ENCODE peak calls at places on chromosomes 16 and 17, in eight cellular contexts. S, K, C, V, H, E, O and Y are unnamed samples. For H3K4me1, the result is how much of the 10 kb centered on the place peaks cover.

GRCh38 chr17:44095647-44096496 is 25.3 kb downstream of the G6PC3 start:
- DNase-seq in S (peak), K (peak), C (peak), V (no peak), H (no peak), E (peak), O (peak), Y (peak)

GRCh38 chr17:63434951-63435571 is 11.0 kb downstream of the CYB561 start:
- DNase-seq in S (no peak), K (peak), C (peak), V (peak), H (peak), E (peak), O (peak), Y (peak)

GRCh38 chr17:31702040-31702439 is 157.0 kb downstream of the COPRS start:
- DNase-seq in S (no peak), K (no peak), C (no peak), V (no peak), H (no peak), E (no peak), O (no peak), Y (no peak)

GRCh38 chr16:70573451-70574121 is 50.0 kb downstream of the SF3B3 start:
- DNase-seq in S (peak), K (peak), C (peak), V (no peak), H (no peak), E (peak), O (peak), Y (no peak)

GRCh38 chr17:3558603-3559269 is 1.1 kb upstream of the TRPV3 start:
- DNase-seq in S (peak), K (no peak), C (no peak), V (no peak), H (no peak), E (peak), O (peak), Y (no peak)

GRCh38 chr17:70006159-70006558 is 68.9 kb upstream of the KCNJ16 start:
- DNase-seq in S (peak), K (no peak), C (no peak), V (no peak), H (no peak), E (no peak), O (peak), Y (no peak)

GRCh38 chr17:66619196-66619595 is 215.7 kb upstream of the CACNG5 start:
- DNase-seq in S (no peak), K (no peak), C (no peak), V (no peak), H (no peak), E (no peak), O (no peak), Y (no peak)

GRCh38 chr17:49061524-49061943 is 64.3 kb downstream of the IGF2BP1 start:
- DNase-seq in S (peak), K (no peak), C (no peak), V (no peak), H (no peak), E (no peak), O (peak), Y (no peak)

GRCh38 chr17:41784207-41784744 is 2.2 kb downstream of the JUP start:
- DNase-seq in S (peak), K (no peak), C (peak), V (no peak), H (no peak), E (no peak), O (peak), Y (no peak)

GRCh38 chr17:50562266-50563094 is 2.0 kb downstream of the CACNA1G start:
- DNase-seq in S (no peak), K (no peak), C (no peak), V (no peak), H (no peak), E (no peak), O (peak), Y (no peak)

GRCh38 chr17:66152756-66153155 is 39.2 kb downstream of the CEP112 start:
- DNase-seq in S (peak), K (no peak), C (no peak), V (no peak), H (no peak), E (no peak), O (peak), Y (no peak)

GRCh38 chr17:76565728-76566612 is 19.7 kb downstream of the ST6GALNAC2 start:
- DNase-seq in S (no peak), K (no peak), C (peak), V (no peak), H (no peak), E (no peak), O (peak), Y (no peak)
- H3K4me1 ChIP-seq in S (under half), K (under half), C (under half), V (under half), H (under half), E (under half), O (under half), Y (under half)

GRCh38 chr17:7561589-7562207 is at the start of gene SENP3:
- DNase-seq in S (peak), K (peak), C (peak), V (peak), H (peak), E (peak), O (peak), Y (peak)
- H3K4me3 ChIP-seq in S (peak), K (peak), C (peak), V (peak), H (peak), E (peak), O (peak), Y (peak)

GRCh38 chr17:81574643-81574956 is 22.4 kb upstream of the FAAP100 start:
- DNase-seq in S (no peak), K (no peak), C (peak), V (no peak), H (no peak), E (no peak), O (no peak), Y (no peak)
- H3K4me1 ChIP-seq in S (under half), K (under half), C (under half), V (under half), H (under half), E (under half), O (under half), Y (under half)

DNA sequence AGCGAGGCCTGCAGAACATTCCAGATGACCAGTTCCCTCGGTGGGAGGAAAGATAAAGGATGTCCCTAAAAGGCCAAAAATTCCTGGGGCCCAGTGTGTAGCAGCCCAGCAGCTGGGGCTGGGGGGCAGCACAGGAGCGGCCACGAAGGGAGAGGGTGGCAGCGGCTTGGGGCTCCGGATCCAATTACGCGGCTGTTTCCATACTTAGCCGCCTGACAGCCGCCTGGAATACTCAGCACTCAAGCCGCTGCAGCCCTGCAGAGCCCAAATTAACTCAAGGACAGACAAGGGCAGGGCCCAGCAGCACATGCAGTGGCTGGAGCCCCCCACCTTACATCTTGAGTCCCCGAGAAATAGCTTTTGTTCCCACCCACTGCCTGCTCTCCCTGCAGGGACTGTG is 1.3 kb downstream of the SRL start:
- DNase-seq in S (no peak), K (no peak), C (peak), V (no peak), H (no peak), E (no peak), O (no peak), Y (no peak)
- H3K4me3 ChIP-seq in S (no peak), K (no peak), C (peak), V (no peak), H (no peak), E (no peak), O (no peak), Y (no peak)

DNA sequence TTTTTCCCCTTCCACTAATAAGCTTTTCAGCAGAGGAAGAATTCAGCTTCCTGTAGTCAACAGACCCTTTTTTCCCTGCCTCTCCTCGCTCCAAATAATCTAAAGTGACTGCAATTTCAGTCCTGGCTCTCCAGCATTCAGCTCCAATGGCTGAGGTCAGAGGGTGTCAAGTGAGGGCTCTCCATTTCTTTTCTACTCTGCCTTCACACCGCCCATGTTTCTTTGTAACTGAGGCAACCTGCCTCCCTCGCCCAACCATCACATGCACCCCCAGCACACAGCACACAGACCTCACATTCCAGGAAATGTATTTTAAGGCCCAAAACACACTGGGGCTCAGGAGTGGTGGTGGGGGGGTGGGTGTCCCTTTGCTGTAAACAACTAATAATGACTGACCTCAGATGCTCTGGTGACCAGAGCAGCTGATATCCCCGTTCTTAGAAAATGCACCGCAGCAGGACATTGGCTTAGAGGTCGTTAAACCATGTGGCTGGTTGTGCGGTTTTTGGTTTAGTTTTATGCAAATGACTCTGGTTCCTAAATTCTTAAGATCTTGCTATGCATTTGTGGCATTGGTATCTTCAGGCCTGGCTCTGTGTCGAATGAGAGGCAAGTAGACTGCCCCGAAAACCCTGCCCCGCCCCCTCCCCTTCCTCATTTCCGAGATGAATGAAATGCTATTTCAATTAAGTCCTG is 203.6 kb downstream of the ZFHX3 start:
- DNase-seq in S (no peak), K (no peak), C (no peak), V (no peak), H (no peak), E (no peak), O (no peak), Y (no peak)
- H3K4me1 ChIP-seq in S (under half), K (under half), C (half or more), V (under half), H (under half), E (under half), O (under half), Y (under half)

GRCh38 chr17:47949951-47950350 is 7.7 kb downstream of the PRR15L start:
- DNase-seq in S (no peak), K (no peak), C (no peak), V (peak), H (no peak), E (no peak), O (no peak), Y (no peak)
- H3K4me3 ChIP-seq in S (no peak), K (no peak), C (peak), V (no peak), H (no peak), E (no peak), O (no peak), Y (peak)

DNA sequence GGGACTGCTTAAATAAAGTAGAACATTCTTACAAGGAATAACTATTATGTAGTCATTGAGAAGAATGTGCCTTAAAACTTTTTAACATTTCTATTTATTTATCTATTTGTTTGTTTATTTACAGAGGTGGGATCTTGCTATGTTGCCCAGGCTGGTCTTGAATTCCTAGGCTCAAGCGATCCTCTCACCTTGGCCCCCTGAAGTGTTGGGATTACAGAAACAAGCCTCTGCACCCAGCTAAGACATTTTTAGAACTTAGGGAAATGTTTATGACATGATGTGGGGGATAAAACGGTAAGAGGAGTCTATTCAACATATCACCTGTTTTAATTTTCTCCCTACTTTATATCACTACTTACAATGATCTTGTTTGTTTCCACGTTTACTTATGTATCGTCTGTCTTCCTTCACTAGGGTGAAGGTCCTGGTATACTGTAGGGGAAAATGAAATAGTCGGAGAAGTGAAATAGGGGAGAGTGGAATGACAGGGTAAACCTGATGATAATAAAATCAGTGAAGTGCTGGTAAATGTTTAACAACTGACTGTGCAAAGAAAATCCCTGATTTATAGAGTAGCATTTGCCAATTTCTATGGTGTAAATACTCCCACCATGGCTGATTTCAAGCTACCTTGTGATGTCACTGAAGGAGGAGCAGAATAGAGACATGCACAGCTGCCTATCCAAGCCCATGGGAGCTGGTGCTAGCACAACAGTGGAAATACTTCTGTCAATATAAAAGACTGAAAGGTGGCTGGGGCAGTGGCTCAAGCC is 16.0 kb upstream of the HAPSTR1 start:
- DNase-seq in S (no peak), K (no peak), C (no peak), V (no peak), H (no peak), E (no peak), O (no peak), Y (no peak)
- H3K4me1 ChIP-seq in S (under half), K (under half), C (under half), V (under half), H (under half), E (under half), O (under half), Y (under half)

GRCh38 chr17:78133971-78134898 is 3.7 kb downstream of the TMC8 start:
- DNase-seq in S (no peak), K (no peak), C (no peak), V (peak), H (no peak), E (peak), O (peak), Y (peak)
- H3K4me3 ChIP-seq in S (no peak), K (no peak), C (peak), V (no peak), H (no peak), E (no peak), O (no peak), Y (no peak)

GRCh38 chr16:68083861-68084503 is 1.2 kb upstream of the NFATC3 start:
- DNase-seq in S (peak), K (no peak), C (no peak), V (peak), H (no peak), E (no peak), O (peak), Y (no peak)

GRCh38 chr16:68082596-68083238 is 2.5 kb upstream of the NFATC3 start:
- DNase-seq in S (no peak), K (no peak), C (no peak), V (no peak), H (no peak), E (no peak), O (no peak), Y (no peak)

GRCh38 chr16:68083239-68083781 is 1.9 kb upstream of the NFATC3 start:
- DNase-seq in S (no peak), K (no peak), C (no peak), V (no peak), H (no peak), E (no peak), O (no peak), Y (no peak)

GRCh38 chr16:68079616-68080344 is 5.4 kb upstream of the NFATC3 start:
- DNase-seq in S (peak), K (peak), C (peak), V (no peak), H (no peak), E (peak), O (no peak), Y (peak)

GRCh38 chr16:68081796-68082567 is 3.2 kb upstream of the NFATC3 start:
- DNase-seq in S (no peak), K (no peak), C (no peak), V (no peak), H (no peak), E (no peak), O (peak), Y (no peak)
- H3K4me1 ChIP-seq in S (under half), K (under half), C (under half), V (under half), H (under half), E (under half), O (under half), Y (half or more)

GRCh38 chr17:27893834-27894503 is 804 bp upstream of the LYRM9 start:
- DNase-seq in S (no peak), K (no peak), C (no peak), V (no peak), H (no peak), E (no peak), O (peak), Y (no peak)
- H3K4me3 ChIP-seq in S (peak), K (no peak), C (peak), V (no peak), H (peak), E (no peak), O (no peak), Y (peak)